ENCODE peak calls at places on chromosomes 2 and 18, in ten cellular contexts. One of them, this sample, is unnamed.
A peak's percentile ranks its signal among the peaks of the same experiment; 100 is the strongest.

GRCh38 chr2:135667045-135667444 is 74.6 kb upstream of the UBXN4 start:
- DNase-seq in GM12891: no peak
- DNase-seq in IMR-90: peak; percentile 34
- DNase-seq in right lobe of liver: no peak
- DNase-seq in esophagus squamous epithelium: no peak
- DNase-seq in A549: no peak
- DNase-seq in prostate gland: no peak
- DNase-seq in heart left ventricle: no peak
- DNase-seq in H1: no peak
- DNase-seq in adrenal gland: no peak
- DNase-seq in this sample: no peak

GRCh38 chr2:108701208-108701607 is 18.1 kb upstream of the RANBP2 start:
- DNase-seq in right lobe of liver: no peak
- DNase-seq in IMR-90: no peak
- DNase-seq in GM12891: no peak
- DNase-seq in esophagus squamous epithelium: no peak
- DNase-seq in adrenal gland: peak; percentile 43
- DNase-seq in A549: no peak
- DNase-seq in heart left ventricle: no peak
- DNase-seq in prostate gland: no peak
- DNase-seq in H1: no peak
- DNase-seq in this sample: no peak

GRCh38 chr2:25032094-25032493 is 9.8 kb upstream of the EFR3B start:
- DNase-seq in A549: no peak
- DNase-seq in adrenal gland: no peak
- DNase-seq in IMR-90: peak; percentile 17
- DNase-seq in heart left ventricle: no peak
- DNase-seq in H1: no peak
- DNase-seq in esophagus squamous epithelium: no peak
- DNase-seq in right lobe of liver: no peak
- DNase-seq in prostate gland: no peak
- DNase-seq in GM12891: no peak
- DNase-seq in this sample: no peak

GRCh38 chr18:58579561-58580047 is 49.3 kb downstream of the ALPK2 start:
- DNase-seq in A549: peak; percentile 63
- DNase-seq in GM12891: no peak
- DNase-seq in prostate gland: no peak
- DNase-seq in right lobe of liver: peak; percentile 59
- DNase-seq in IMR-90: peak; percentile 91
- DNase-seq in heart left ventricle: no peak
- DNase-seq in esophagus squamous epithelium: no peak
- DNase-seq in H1: no peak
- DNase-seq in adrenal gland: no peak
- DNase-seq in this sample: no peak

GRCh38 chr18:8854550-8854949 is 149.2 kb downstream of the MTCL1 start:
- DNase-seq in right lobe of liver: no peak
- DNase-seq in prostate gland: no peak
- DNase-seq in IMR-90: peak; percentile 66
- DNase-seq in heart left ventricle: no peak
- DNase-seq in H1: no peak
- DNase-seq in adrenal gland: no peak
- DNase-seq in A549: no peak
- DNase-seq in GM12891: no peak
- DNase-seq in esophagus squamous epithelium: no peak
- DNase-seq in this sample: no peak

GRCh38 chr2:128638311-128638710 is 319.6 kb upstream of the HS6ST1 start:
- DNase-seq in prostate gland: no peak
- DNase-seq in esophagus squamous epithelium: no peak
- DNase-seq in IMR-90: no peak
- DNase-seq in right lobe of liver: no peak
- DNase-seq in GM12891: no peak
- DNase-seq in adrenal gland: peak; percentile 19
- DNase-seq in H1: peak; percentile 52
- DNase-seq in A549: no peak
- DNase-seq in heart left ventricle: no peak
- DNase-seq in this sample: no peak

GRCh38 chr2:88658890-88659881 is 31.9 kb upstream of the EIF2AK3 start:
- DNase-seq in heart left ventricle: no peak
- DNase-seq in prostate gland: peak; percentile 10
- DNase-seq in adrenal gland: peak; percentile 48
- DNase-seq in H1: no peak
- DNase-seq in IMR-90: peak; percentile 71
- DNase-seq in right lobe of liver: no peak
- DNase-seq in GM12891: no peak
- DNase-seq in A549: no peak
- DNase-seq in esophagus squamous epithelium: no peak
- DNase-seq in this sample: no peak

GRCh38 chr18:36296591-36297418 is 708 bp upstream of the FHOD3 start:
- DNase-seq in adrenal gland: peak; percentile 78
- DNase-seq in prostate gland: peak; percentile 30
- DNase-seq in A549: peak; percentile 46
- DNase-seq in heart left ventricle: peak; percentile 76
- DNase-seq in H1: peak; percentile 87
- DNase-seq in esophagus squamous epithelium: no peak
- DNase-seq in IMR-90: peak; percentile 77
- DNase-seq in right lobe of liver: peak; percentile 48
- DNase-seq in GM12891: peak; percentile 30
- DNase-seq in this sample: no peak

GRCh38 chr18:77107218-77107815 is 25.3 kb downstream of the MBP start:
- DNase-seq in IMR-90: no peak
- DNase-seq in H1: peak; percentile 39
- DNase-seq in heart left ventricle: no peak
- DNase-seq in GM12891: no peak
- DNase-seq in adrenal gland: no peak
- DNase-seq in esophagus squamous epithelium: no peak
- DNase-seq in A549: no peak
- DNase-seq in prostate gland: no peak
- DNase-seq in right lobe of liver: no peak
- DNase-seq in this sample: no peak

GRCh38 chr2:160062283-160063005 is at the start of gene PLA2R1:
- DNase-seq in GM12891: peak; percentile 15
- DNase-seq in IMR-90: peak; percentile 12
- DNase-seq in prostate gland: peak; percentile 28
- DNase-seq in adrenal gland: peak; percentile 52
- DNase-seq in H1: peak; percentile 83
- DNase-seq in A549: peak; percentile 78
- DNase-seq in heart left ventricle: peak; percentile 57
- DNase-seq in right lobe of liver: peak; percentile 37
- DNase-seq in esophagus squamous epithelium: no peak
- DNase-seq in this sample: peak; percentile 72

GRCh38 chr2:181058378-181059269 is 78.2 kb downstream of the UBE2E3 start:
- DNase-seq in GM12891: no peak
- DNase-seq in H1: no peak
- DNase-seq in A549: no peak
- DNase-seq in prostate gland: no peak
- DNase-seq in esophagus squamous epithelium: no peak
- DNase-seq in heart left ventricle: no peak
- DNase-seq in right lobe of liver: no peak
- DNase-seq in adrenal gland: peak; percentile 26
- DNase-seq in IMR-90: peak; percentile 29
- DNase-seq in this sample: no peak

GRCh38 chr2:85772841-85773491 is 19.2 kb downstream of the ATOH8 start:
- DNase-seq in adrenal gland: no peak
- DNase-seq in H1: no peak
- DNase-seq in right lobe of liver: no peak
- DNase-seq in IMR-90: no peak
- DNase-seq in prostate gland: no peak
- DNase-seq in esophagus squamous epithelium: no peak
- DNase-seq in A549: no peak
- DNase-seq in GM12891: no peak
- DNase-seq in heart left ventricle: peak; percentile 64
- DNase-seq in this sample: no peak

GRCh38 chr2:85770786-85771409 is 17.1 kb downstream of the ATOH8 start:
- DNase-seq in H1: no peak
- DNase-seq in right lobe of liver: no peak
- DNase-seq in heart left ventricle: no peak
- DNase-seq in adrenal gland: no peak
- DNase-seq in esophagus squamous epithelium: no peak
- DNase-seq in A549: no peak
- DNase-seq in prostate gland: no peak
- DNase-seq in IMR-90: no peak
- DNase-seq in GM12891: no peak
- DNase-seq in this sample: no peak

GRCh38 chr2:85771486-85771885 is 17.7 kb downstream of the ATOH8 start:
- DNase-seq in heart left ventricle: no peak
- DNase-seq in esophagus squamous epithelium: no peak
- DNase-seq in right lobe of liver: no peak
- DNase-seq in GM12891: no peak
- DNase-seq in adrenal gland: no peak
- DNase-seq in H1: no peak
- DNase-seq in A549: no peak
- DNase-seq in IMR-90: no peak
- DNase-seq in prostate gland: no peak
- DNase-seq in this sample: no peak

GRCh38 chr2:85773692-85774091 is 19.9 kb downstream of the ATOH8 start:
- DNase-seq in GM12891: no peak
- DNase-seq in IMR-90: no peak
- DNase-seq in esophagus squamous epithelium: no peak
- DNase-seq in adrenal gland: no peak
- DNase-seq in heart left ventricle: no peak
- DNase-seq in A549: no peak
- DNase-seq in H1: no peak
- DNase-seq in prostate gland: no peak
- DNase-seq in right lobe of liver: no peak
- DNase-seq in this sample: no peak

DNA sequence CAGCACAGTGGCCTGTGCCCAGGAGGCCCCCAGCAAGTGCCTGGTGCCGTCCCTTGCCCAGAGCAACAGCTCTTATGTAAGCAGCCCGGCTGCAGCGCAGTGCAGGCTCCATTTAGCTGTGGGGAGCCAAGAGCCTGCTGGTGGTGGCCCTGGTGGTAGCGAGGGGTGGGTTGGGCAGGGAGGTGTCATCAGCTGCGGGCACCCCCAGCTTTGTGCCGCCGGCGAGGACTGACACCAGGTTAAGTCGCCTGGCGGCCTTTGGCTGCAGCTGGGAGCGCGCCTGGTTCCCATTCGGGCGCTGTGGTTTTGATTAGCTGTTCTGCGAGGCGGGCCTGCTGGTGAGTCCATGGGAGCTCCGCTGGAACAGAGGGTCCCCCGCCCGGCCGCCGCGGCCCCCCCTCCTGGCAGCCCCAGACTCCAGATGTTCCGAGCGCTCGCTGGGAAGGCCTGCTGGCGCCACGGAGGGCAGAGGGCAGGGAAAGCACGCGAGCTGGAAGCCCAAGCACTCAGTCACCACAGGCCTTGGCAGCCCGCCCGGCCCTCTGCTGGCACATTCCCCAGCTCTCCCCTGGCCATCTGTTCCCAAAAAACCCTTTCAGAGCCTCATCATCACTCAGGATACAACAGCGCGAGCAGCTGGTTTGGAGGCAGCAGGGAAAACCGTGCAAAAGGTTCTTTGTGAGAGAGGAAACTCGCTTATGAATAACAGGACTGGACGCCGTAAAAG is 18.4 kb downstream of the ATOH8 start:
- DNase-seq in right lobe of liver: peak; percentile 96
- DNase-seq in prostate gland: peak; percentile 90
- DNase-seq in H1: peak; percentile 66
- DNase-seq in IMR-90: peak; percentile 100
- DNase-seq in esophagus squamous epithelium: peak; percentile 24
- DNase-seq in GM12891: no peak
- DNase-seq in adrenal gland: peak; percentile 98
- DNase-seq in heart left ventricle: peak; percentile 98
- DNase-seq in A549: peak; percentile 90
- DNase-seq in this sample: peak; percentile 50
- TF ChIP-seq POLR2A in right lobe of liver: peak; percentile 45
- TF ChIP-seq POLR2A in prostate gland: no peak
- TF ChIP-seq POLR2A in H1: no peak
- TF ChIP-seq POLR2A in IMR-90: peak; percentile 46
- TF ChIP-seq POLR2A in esophagus squamous epithelium: no peak
- TF ChIP-seq POLR2A in GM12891: no peak
- TF ChIP-seq POLR2A in adrenal gland: no peak
- TF ChIP-seq POLR2A in heart left ventricle: peak; percentile 45
- TF ChIP-seq POLR2A in A549: no peak
- TF ChIP-seq POLR2A in this sample: no peak

GRCh38 chr2:222410534-222410933 is 13.8 kb upstream of the SGPP2 start:
- DNase-seq in GM12891: no peak
- DNase-seq in right lobe of liver: no peak
- DNase-seq in heart left ventricle: no peak
- DNase-seq in IMR-90: no peak
- DNase-seq in H1: no peak
- DNase-seq in adrenal gland: no peak
- DNase-seq in prostate gland: no peak
- DNase-seq in esophagus squamous epithelium: no peak
- DNase-seq in A549: no peak
- DNase-seq in this sample: no peak
- TF ChIP-seq POLR2A in GM12891: no peak
- TF ChIP-seq POLR2A in right lobe of liver: no peak
- TF ChIP-seq POLR2A in heart left ventricle: no peak
- TF ChIP-seq POLR2A in IMR-90: no peak
- TF ChIP-seq POLR2A in H1: no peak
- TF ChIP-seq POLR2A in adrenal gland: no peak
- TF ChIP-seq POLR2A in prostate gland: no peak
- TF ChIP-seq POLR2A in esophagus squamous epithelium: no peak
- TF ChIP-seq POLR2A in A549: no peak
- TF ChIP-seq POLR2A in this sample: no peak

DNA sequence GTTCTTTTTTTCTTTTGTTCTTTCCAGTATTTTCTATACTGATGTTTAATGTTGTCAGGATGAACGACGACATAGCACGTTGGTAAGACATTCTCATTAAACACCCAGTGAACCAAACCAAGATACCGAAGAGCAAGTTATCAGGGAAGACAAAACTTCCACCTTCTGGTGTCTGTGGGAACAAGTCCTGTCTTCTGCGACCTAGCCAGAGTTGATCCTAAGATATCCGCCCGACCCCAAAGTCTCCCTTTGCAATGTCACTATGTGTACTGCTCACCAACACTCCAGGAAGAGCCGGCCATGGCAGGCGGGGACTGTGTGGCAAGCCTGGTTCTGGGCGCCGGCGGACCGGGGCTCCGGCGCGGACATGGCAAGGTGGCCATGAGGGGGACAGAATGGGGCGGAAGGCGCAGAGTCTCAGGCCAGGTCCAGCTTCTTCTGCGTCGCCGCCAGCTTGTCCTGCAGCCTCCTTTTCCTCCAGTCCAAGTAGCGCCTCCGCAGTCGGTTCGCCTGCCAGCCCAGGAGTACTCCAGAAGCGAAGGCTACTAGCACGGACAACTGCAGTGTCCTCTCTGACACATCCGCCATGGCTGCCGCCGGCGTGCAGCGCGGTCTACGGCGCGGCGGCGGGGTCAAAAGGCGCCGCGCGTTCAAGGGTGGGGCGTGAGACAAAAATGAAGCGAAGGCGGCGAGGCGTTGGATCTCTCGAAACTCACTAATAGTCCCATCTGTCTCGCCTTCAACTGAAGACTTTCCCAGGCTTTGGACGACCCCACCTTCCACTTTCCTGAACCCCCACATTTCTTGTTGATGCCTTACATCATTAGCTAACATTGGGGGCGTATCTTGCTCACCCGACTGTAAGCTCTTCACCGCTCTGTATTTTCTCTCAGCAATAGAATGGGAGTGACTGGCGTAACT is at the start of gene MTLN:
- DNase-seq in A549: peak; percentile 64
- DNase-seq in prostate gland: peak; percentile 52
- DNase-seq in heart left ventricle: peak; percentile 79
- DNase-seq in right lobe of liver: peak; percentile 68
- DNase-seq in esophagus squamous epithelium: no peak
- DNase-seq in GM12891: peak; percentile 68
- DNase-seq in IMR-90: peak; percentile 66
- DNase-seq in adrenal gland: peak; percentile 63
- DNase-seq in H1: peak; percentile 80
- DNase-seq in this sample: peak; percentile 86
- TF ChIP-seq POLR2A in A549: peak; percentile 92
- TF ChIP-seq POLR2A in prostate gland: peak; percentile 42
- TF ChIP-seq POLR2A in heart left ventricle: peak; percentile 62
- TF ChIP-seq POLR2A in right lobe of liver: peak; percentile 60
- TF ChIP-seq POLR2A in esophagus squamous epithelium: no peak
- TF ChIP-seq POLR2A in GM12891: peak; percentile 96
- TF ChIP-seq POLR2A in IMR-90: peak; percentile 54
- TF ChIP-seq POLR2A in adrenal gland: peak; percentile 79
- TF ChIP-seq POLR2A in H1: peak; percentile 84
- TF ChIP-seq POLR2A in this sample: peak; percentile 71

GRCh38 chr2:207710814-207711740 is at the start of gene CCNYL1:
- DNase-seq in esophagus squamous epithelium: peak; percentile 92
- DNase-seq in A549: peak; percentile 99
- DNase-seq in adrenal gland: peak; percentile 99
- DNase-seq in GM12891: peak; percentile 97
- DNase-seq in right lobe of liver: peak; percentile 99
- DNase-seq in H1: peak; percentile 95
- DNase-seq in prostate gland: peak; percentile 99
- DNase-seq in IMR-90: peak; percentile 99
- DNase-seq in heart left ventricle: peak; percentile 99
- DNase-seq in this sample: peak; percentile 99
- TF ChIP-seq POLR2A in esophagus squamous epithelium: no peak
- TF ChIP-seq POLR2A in A549: peak; percentile 41
- TF ChIP-seq POLR2A in adrenal gland: peak; percentile 98
- TF ChIP-seq POLR2A in GM12891: peak; percentile 82
- TF ChIP-seq POLR2A in right lobe of liver: peak; percentile 88
- TF ChIP-seq POLR2A in H1: peak; percentile 97
- TF ChIP-seq POLR2A in prostate gland: peak; percentile 95
- TF ChIP-seq POLR2A in IMR-90: peak; percentile 90
- TF ChIP-seq POLR2A in heart left ventricle: peak; percentile 95
- TF ChIP-seq POLR2A in this sample: peak; percentile 71